ENCODE peak calls at places on chromosomes 6 and 20, in seven cellular contexts. B is fibroblast of villous mesenchyme, V is lung, X is AG04450, P is heart right ventricle, C is cardiac muscle cell, N is IMR-90. T is an unnamed sample.

GRCh38 chr20:49140411-49140810 is 47.7 kb downstream of the STAU1 start:
- DNase-seq in B (no peak), V (no peak), X (no peak), P (no peak), C (no peak), N (no peak), T (no peak)

GRCh38 chr6:128114164-128114563 is 213.3 kb upstream of the THEMIS start:
- DNase-seq in B (no peak), V (no peak), X (no peak), P (no peak), C (no peak), N (no peak), T (no peak)

GRCh38 chr6:43972915-43973304 is 154.3 kb downstream of the MRPL14 start:
- DNase-seq in B (peak; percentile 85), V (peak; percentile 76), X (peak; percentile 80), P (peak; percentile 79), C (no peak), N (peak; percentile 95), T (no peak)

GRCh38 chr6:135128268-135128914 is 52.7 kb upstream of the MYB start:
- DNase-seq in B (no peak), V (no peak), X (no peak), P (no peak), C (no peak), N (no peak), T (no peak)

GRCh38 chr20:48319943-48320584 is 507.7 kb downstream of the PREX1 start:
- DNase-seq in B (peak; percentile 40), V (no peak), X (no peak), P (no peak), C (no peak), N (no peak), T (no peak)

GRCh38 chr6:35360349-35361138 is 18.2 kb downstream of the PPARD start:
- DNase-seq in B (peak; percentile 18), V (peak; percentile 74), X (no peak), P (peak; percentile 48), C (no peak), N (peak; percentile 36), T (no peak)

GRCh38 chr6:38319259-38320255 is 320.2 kb downstream of the BTBD9 start:
- DNase-seq in B (peak; percentile 59), V (no peak), X (no peak), P (no peak), C (no peak), N (peak; percentile 9), T (no peak)

GRCh38 chr6:20319520-20320357 is 81.9 kb upstream of the E2F3 start:
- DNase-seq in B (no peak), V (peak; percentile 30), X (no peak), P (no peak), C (no peak), N (no peak), T (no peak)

GRCh38 chr6:46909371-46909770 is 12.4 kb downstream of the ADGRF5 start:
- DNase-seq in B (no peak), V (no peak), X (no peak), P (no peak), C (no peak), N (no peak), T (peak; percentile 21)

GRCh38 chr20:45944965-45945677 is 10.6 kb downstream of the PCIF1 start:
- DNase-seq in B (no peak), V (no peak), X (no peak), P (no peak), C (no peak), N (no peak), T (no peak)

GRCh38 chr6:77124604-77125003 is 338.7 kb downstream of the HTR1B start:
- DNase-seq in B (peak; percentile 40), V (no peak), X (no peak), P (no peak), C (peak; percentile 5), N (peak; percentile 51), T (no peak)

GRCh38 chr20:2151805-2152727 is 50.4 kb downstream of the STK35 start:
- DNase-seq in B (peak; percentile 71), V (peak; percentile 40), X (no peak), P (no peak), C (peak; percentile 9), N (peak; percentile 64), T (no peak)

GRCh38 chr6:128966934-128967333 is 84.0 kb downstream of the LAMA2 start:
- DNase-seq in B (no peak), V (no peak), X (no peak), P (no peak), C (no peak), N (no peak), T (no peak)

GRCh38 chr6:87078983-87079616 is 15.8 kb downstream of the CGA start:
- DNase-seq in B (peak; percentile 62), V (peak; percentile 63), X (peak; percentile 20), P (peak; percentile 52), C (peak; percentile 75), N (peak; percentile 63), T (peak; percentile 87)

GRCh38 chr6:71967436-71967835 is 81.1 kb downstream of the RIMS1 start:
- DNase-seq in B (no peak), V (no peak), X (no peak), P (no peak), C (no peak), N (peak; percentile 13), T (no peak)

GRCh38 chr20:1669304-1669703 is 11.7 kb upstream of the SIRPG start:
- DNase-seq in B (peak; percentile 4), V (no peak), X (no peak), P (peak; percentile 31), C (no peak), N (no peak), T (no peak)

GRCh38 chr6:168928012-168928411 is 325.6 kb downstream of the THBS2 start:
- DNase-seq in B (no peak), V (no peak), X (no peak), P (no peak), C (no peak), N (no peak), T (no peak)

GRCh38 chr6:148747145-148747492 is 289 bp downstream of the UST start:
- DNase-seq in B (peak; percentile 50), V (peak; percentile 40), X (no peak), P (peak; percentile 30), C (peak; percentile 61), N (peak; percentile 42), T (peak; percentile 57)

GRCh38 chr6:129498556-129498940 is 211.4 kb downstream of the ARHGAP18 start:
- DNase-seq in B (peak; percentile 65), V (no peak), X (no peak), P (no peak), C (no peak), N (peak; percentile 23), T (no peak)

GRCh38 chr6:139230421-139230840 is 61.4 kb downstream of the TXLNB start:
- DNase-seq in B (peak; percentile 24), V (no peak), X (no peak), P (no peak), C (peak; percentile 55), N (peak; percentile 46), T (no peak)

DNA sequence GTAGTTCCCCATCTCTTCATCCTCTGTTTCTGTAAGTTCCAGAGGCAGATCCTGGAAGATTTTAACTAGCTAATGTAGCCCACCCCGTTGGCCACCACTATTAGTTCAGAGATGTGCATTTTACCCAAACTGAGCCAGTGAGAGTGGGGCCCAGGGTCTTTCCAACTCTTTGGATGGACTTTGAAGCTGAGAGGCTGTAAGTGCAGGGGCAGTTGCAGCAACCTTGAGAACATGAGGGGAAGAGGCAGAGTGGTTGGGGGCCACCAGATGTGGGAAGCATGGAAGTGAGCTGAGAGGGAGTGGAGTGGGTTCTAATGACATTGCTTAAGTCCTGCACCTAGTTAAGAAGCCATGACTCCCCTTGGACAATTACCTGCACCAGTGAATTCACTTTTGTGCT is 72.2 kb downstream of the CDH26 start:
- DNase-seq in B (no peak), V (no peak), X (no peak), P (no peak), C (no peak), N (no peak), T (no peak)
- TF ChIP-seq CTCF in B (no peak), V (no peak), X (no peak), P (no peak), C (no peak), N (no peak), T (no peak)

GRCh38 chr20:5528719-5529256 is 212.0 kb upstream of the PROKR2 start:
- DNase-seq in B (peak; percentile 90), V (peak; percentile 77), X (peak; percentile 76), P (peak; percentile 69), C (peak; percentile 84), N (peak; percentile 87), T (peak; percentile 69)
- TF ChIP-seq CTCF in B (peak; percentile 93), V (peak; percentile 93), X (peak; percentile 88), P (peak; percentile 85), C (peak; percentile 81), N (peak; percentile 90), T (peak; percentile 61)

GRCh38 chr6:815348-815738 is 122.4 kb upstream of the EXOC2 start:
- DNase-seq in B (no peak), V (no peak), X (no peak), P (no peak), C (peak; percentile 41), N (no peak), T (peak; percentile 18)
- TF ChIP-seq CTCF in B (peak; percentile 21), V (no peak), X (no peak), P (no peak), C (no peak), N (no peak), T (no peak)

DNA sequence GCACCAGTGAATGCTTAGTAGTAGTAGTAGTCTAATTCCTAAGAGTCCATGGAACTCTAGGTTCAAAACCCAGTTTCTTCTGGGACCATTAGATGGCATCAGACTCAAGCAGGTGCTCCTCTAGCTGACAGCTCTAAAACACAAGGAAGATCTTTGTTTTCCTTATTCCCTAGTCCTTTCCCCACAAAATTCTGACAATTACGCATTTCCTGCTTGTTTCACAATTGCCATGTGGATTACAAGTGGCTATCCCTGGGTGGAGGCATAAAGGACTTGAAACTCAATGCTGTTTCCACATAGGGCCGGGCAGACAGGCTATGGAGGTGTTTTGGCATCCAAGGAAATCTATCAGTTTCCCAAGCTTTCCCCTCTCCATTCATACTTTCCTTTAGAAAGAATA is 9.2 kb upstream of the HLA-DOB start:
- DNase-seq in B (peak; percentile 82), V (no peak), X (no peak), P (no peak), C (peak; percentile 22), N (peak; percentile 55), T (no peak)
- TF ChIP-seq CTCF in B (peak; percentile 34), V (peak; percentile 21), X (peak; percentile 52), P (peak; percentile 57), C (peak; percentile 37), N (peak; percentile 36), T (no peak)